ENCODE peak calls at places on chromosomes 13 and 19, in seven cellular contexts. Y is fibroblast of lung, P is stomach, A is HFF-Myc, S is progenitor cell of endocrine pancreas, F is GM10248, D is heart right ventricle. C is an unnamed sample.

GRCh38 chr19:41064974-41065569 is 23.2 kb upstream of the CYP2A13 start:
- DNase-seq in F (no peak), Y (peak), A (peak), D (no peak), P (no peak), S (no peak), C (no peak)

GRCh38 chr13:79477968-79478367 is 3.0 kb upstream of the NDFIP2 start:
- DNase-seq in S (no peak), Y (no peak), A (no peak), F (no peak), P (no peak), D (peak), C (no peak)

GRCh38 chr13:39515231-39515630 is 87.8 kb downstream of the LHFPL6 start:
- DNase-seq in P (no peak), F (no peak), S (no peak), D (no peak), A (no peak), Y (no peak), C (no peak)

GRCh38 chr19:51018745-51019543 is 565 bp downstream of the KLK10 start:
- DNase-seq in Y (no peak), A (no peak), P (peak), D (peak), S (no peak), F (no peak), C (no peak)

GRCh38 chr19:17393914-17394313 is at the start of gene CCDC194:
- DNase-seq in A (no peak), F (no peak), S (no peak), D (no peak), P (no peak), Y (no peak), C (no peak)

GRCh38 chr19:34353546-34353945 is 11.4 kb upstream of the GPI start:
- DNase-seq in Y (no peak), F (no peak), P (no peak), S (no peak), D (no peak), A (no peak), C (no peak)

GRCh38 chr13:30241537-30241936 is 65.8 kb downstream of the KATNAL1 start:
- DNase-seq in D (no peak), P (no peak), S (no peak), F (no peak), A (no peak), Y (no peak), C (peak)

GRCh38 chr13:44244288-44244687 is 129.3 kb upstream of the SERP2 start:
- DNase-seq in A (no peak), F (no peak), P (no peak), Y (peak), S (no peak), D (no peak), C (no peak)

GRCh38 chr13:109703250-109703649 is 83.1 kb downstream of the IRS2 start:
- DNase-seq in P (no peak), A (no peak), Y (no peak), S (no peak), D (no peak), F (no peak), C (no peak)

GRCh38 chr13:93289842-93290241 is 63.2 kb downstream of the GPC6 start:
- DNase-seq in S (no peak), A (no peak), F (no peak), P (no peak), D (no peak), Y (no peak), C (no peak)

GRCh38 chr13:103815619-103816018 is 749.4 kb upstream of the SLC10A2 start:
- DNase-seq in P (no peak), D (no peak), S (no peak), Y (no peak), F (no peak), A (no peak), C (no peak)

GRCh38 chr19:1183543-1184172 is 9.6 kb upstream of the SBNO2 start:
- DNase-seq in Y (no peak), F (peak), A (no peak), P (peak), S (no peak), D (no peak), C (peak)

GRCh38 chr13:113589251-113589960 is 4.9 kb downstream of the TFDP1 start:
- DNase-seq in F (peak), P (peak), S (no peak), D (peak), Y (no peak), A (no peak), C (no peak)

GRCh38 chr13:24150613-24151012 is 9.9 kb upstream of the SPATA13 start:
- DNase-seq in S (no peak), D (no peak), Y (no peak), P (no peak), A (no peak), F (no peak), C (no peak)

GRCh38 chr13:83151308-83151660 is 731.0 kb downstream of the SLITRK1 start:
- DNase-seq in D (no peak), Y (peak), A (no peak), P (no peak), F (no peak), S (no peak), C (no peak)

GRCh38 chr19:55633866-55634265 is 6.9 kb upstream of the ZNF580 start:
- DNase-seq in S (no peak), F (no peak), D (no peak), P (no peak), Y (no peak), A (no peak), C (no peak)

GRCh38 chr19:31347356-31347755 is 1.9 kb downstream of the TSHZ3 start:
- DNase-seq in S (no peak), P (no peak), D (no peak), Y (no peak), F (no peak), A (no peak), C (no peak)

GRCh38 chr13:43273362-43273761 is 250.0 kb downstream of the DNAJC15 start:
- DNase-seq in S (no peak), F (no peak), A (no peak), P (no peak), Y (no peak), D (no peak), C (no peak)

GRCh38 chr13:47117268-47117667 is 220.4 kb upstream of the HTR2A start:
- DNase-seq in D (no peak), S (no peak), Y (peak), F (no peak), P (no peak), A (peak), C (no peak)

GRCh38 chr13:35979378-35979911 is 151.7 kb downstream of the DCLK1 start:
- DNase-seq in A (peak), D (peak), P (peak), Y (peak), F (no peak), S (no peak), C (no peak)

GRCh38 chr19:5534787-5535586 is 32.8 kb downstream of the TINCR start:
- DNase-seq in S (no peak), F (no peak), Y (peak), A (no peak), P (no peak), D (no peak), C (no peak)
- TF ChIP-seq CTCF in S (peak), F (peak), Y (peak), A (peak), P (no peak), D (peak), C (no peak)

GRCh38 chr19:18406749-18407148 is 9.3 kb upstream of the LRRC25 start:
- DNase-seq in D (no peak), A (no peak), S (no peak), P (no peak), Y (no peak), F (no peak), C (no peak)

GRCh38 chr19:18412610-18413239 is 6.5 kb upstream of the SSBP4 start:
- DNase-seq in P (no peak), Y (no peak), S (no peak), D (no peak), A (no peak), F (no peak), C (no peak)

DNA sequence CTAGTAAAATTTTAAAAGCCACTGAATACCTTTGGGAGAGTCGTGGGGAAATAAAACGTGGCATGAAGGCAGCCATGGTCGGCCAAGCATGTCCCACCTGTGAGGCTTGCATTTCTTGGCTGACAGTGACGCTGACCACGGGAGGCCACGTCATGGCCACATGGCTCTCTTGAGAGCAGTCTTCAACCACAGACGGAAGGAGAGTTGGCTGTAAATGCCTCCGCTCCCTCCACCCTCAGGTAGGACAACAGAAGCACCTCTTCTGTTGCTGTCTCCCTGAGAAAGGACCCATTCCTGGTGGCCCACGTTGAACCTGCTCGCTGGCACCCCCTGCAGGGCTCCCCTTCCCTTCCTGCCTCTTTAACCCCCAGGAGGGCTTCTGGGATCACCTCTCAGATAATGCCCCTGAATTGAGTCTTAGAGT is 10.6 kb upstream of the LRRC25 start:
- DNase-seq in F (peak), S (no peak), D (peak), P (peak), Y (no peak), A (no peak), C (peak)
- TF ChIP-seq CTCF in F (peak), S (peak), D (peak), P (peak), Y (peak), A (peak), C (peak)

DNA sequence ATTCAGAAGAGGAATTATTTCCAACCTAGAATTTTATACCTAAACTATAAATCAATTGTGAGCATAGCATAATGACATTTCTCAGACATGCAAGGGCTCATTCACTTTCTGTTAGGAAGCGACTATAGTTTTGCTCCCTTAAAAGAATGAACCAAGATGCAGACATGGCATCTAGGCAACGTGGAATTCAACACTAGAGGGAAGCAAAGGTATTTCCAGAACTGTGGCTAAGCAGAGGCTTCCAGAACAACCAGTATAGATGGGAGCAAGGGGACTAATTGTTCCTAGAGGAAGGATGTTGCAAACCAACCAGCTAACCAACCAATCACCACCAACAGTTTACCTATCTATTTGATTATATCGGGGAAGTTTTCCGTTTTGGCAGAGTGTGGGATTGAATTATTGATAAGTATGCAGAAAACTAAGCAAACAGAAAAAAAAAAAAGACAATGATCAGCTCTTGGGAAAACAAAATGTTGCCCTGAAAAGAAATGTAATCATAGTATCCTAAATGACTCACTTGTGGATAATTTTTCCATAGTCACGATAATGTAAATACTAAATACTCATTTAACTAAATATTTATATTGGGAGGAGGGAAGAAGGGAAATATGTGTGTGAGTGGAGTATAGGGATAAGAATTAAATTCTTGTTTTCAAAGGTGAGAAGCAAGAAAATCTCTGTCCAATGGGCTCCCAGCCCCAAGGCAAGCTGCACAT is 21.1 kb downstream of the ARL11 start:
- DNase-seq in A (no peak), Y (peak), P (no peak), D (no peak), S (no peak), F (no peak), C (no peak)
- TF ChIP-seq CTCF in A (peak), Y (peak), P (no peak), D (peak), S (peak), F (no peak), C (no peak)

GRCh38 chr19:15418112-15418587 is 638 bp downstream of the AKAP8L start:
- DNase-seq in F (no peak), P (no peak), D (no peak), A (no peak), Y (peak), S (no peak), C (no peak)

GRCh38 chr19:15418588-15419412 is at the start of gene AKAP8L:
- DNase-seq in S (peak), F (peak), D (peak), P (peak), A (peak), Y (peak), C (peak)

GRCh38 chr19:15417699-15418098 is 1.1 kb downstream of the AKAP8L start:
- DNase-seq in Y (no peak), F (no peak), D (no peak), S (no peak), A (no peak), P (no peak), C (no peak)

GRCh38 chr19:15412832-15413231 is 6.0 kb downstream of the AKAP8L start:
- DNase-seq in S (no peak), P (no peak), Y (peak), A (no peak), F (no peak), D (no peak), C (no peak)
- TF ChIP-seq CTCF in S (no peak), P (no peak), Y (no peak), A (no peak), F (no peak), D (no peak), C (no peak)

GRCh38 chr19:42392165-42392564 is 2.1 kb upstream of the CNFN start:
- DNase-seq in S (no peak), F (no peak), Y (no peak), A (no peak), D (no peak), P (no peak), C (no peak)
- TF ChIP-seq CTCF in S (no peak), F (no peak), Y (no peak), A (no peak), D (no peak), P (no peak), C (no peak)

DNA sequence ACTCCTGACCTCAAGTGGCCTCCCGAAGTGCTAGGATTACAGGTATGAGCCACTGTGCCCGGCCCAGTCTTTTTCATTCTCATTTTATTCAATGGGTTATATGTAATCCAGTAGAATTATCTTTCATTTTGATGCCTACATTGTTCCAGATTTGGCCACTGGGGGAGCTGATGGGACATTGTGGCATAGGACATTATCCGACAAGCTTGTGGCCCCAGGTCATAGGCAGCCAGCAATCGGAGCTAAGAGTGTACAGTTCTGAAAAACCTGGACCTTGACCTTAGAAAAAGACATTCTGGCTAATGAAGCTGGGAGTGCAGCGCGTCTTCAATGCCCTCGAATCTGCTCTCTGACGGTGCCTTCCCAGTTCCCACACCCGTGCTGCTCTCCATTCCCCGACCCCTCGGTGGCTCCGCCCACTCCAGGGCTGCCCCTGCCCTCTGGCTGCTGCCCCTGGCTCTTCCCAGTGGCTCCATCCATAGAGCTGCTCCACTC is 108.7 kb downstream of the TEX29 start:
- DNase-seq in S (peak), A (peak), Y (peak), P (no peak), F (peak), D (no peak), C (peak)
- TF ChIP-seq CTCF in S (peak), A (peak), Y (peak), P (peak), F (peak), D (peak), C (peak)

GRCh38 chr13:107251321-107251720 is 683.4 kb upstream of the ARGLU1 start:
- DNase-seq in P (no peak), S (no peak), D (no peak), Y (no peak), F (no peak), A (no peak), C (no peak)

GRCh38 chr13:107250626-107251025 is 682.7 kb upstream of the ARGLU1 start:
- DNase-seq in F (no peak), A (no peak), Y (no peak), P (no peak), S (no peak), D (no peak), C (no peak)

GRCh38 chr13:107252021-107252420 is 684.1 kb upstream of the ARGLU1 start:
- DNase-seq in A (no peak), D (no peak), S (no peak), F (no peak), P (no peak), Y (no peak), C (no peak)

GRCh38 chr13:107252428-107252827 is 684.5 kb upstream of the ARGLU1 start:
- DNase-seq in A (no peak), S (no peak), F (no peak), D (no peak), Y (no peak), P (no peak), C (no peak)

GRCh38 chr13:107254392-107254791 is 686.5 kb upstream of the ARGLU1 start:
- DNase-seq in S (no peak), F (no peak), A (no peak), P (no peak), D (no peak), Y (no peak), C (no peak)
- TF ChIP-seq CTCF in S (no peak), F (no peak), A (no peak), P (no peak), D (no peak), Y (no peak), C (no peak)

GRCh38 chr13:59497845-59498244 is 665.9 kb downstream of the DIAPH3 start:
- DNase-seq in Y (no peak), P (no peak), D (no peak), F (no peak), S (no peak), A (no peak), C (no peak)
- TF ChIP-seq CTCF in Y (no peak), P (no peak), D (no peak), F (no peak), S (no peak), A (no peak), C (no peak)

GRCh38 chr19:42315024-42315423 is 1.9 kb downstream of the TMEM145 start:
- DNase-seq in Y (no peak), A (no peak), D (no peak), P (no peak), S (no peak), F (no peak), C (no peak)

GRCh38 chr19:42311612-42312160 is 1.4 kb upstream of the TMEM145 start:
- DNase-seq in F (no peak), P (no peak), A (no peak), Y (no peak), D (no peak), S (no peak), C (no peak)

GRCh38 chr19:42312370-42312769 is 739 bp upstream of the TMEM145 start:
- DNase-seq in Y (no peak), A (no peak), S (no peak), D (no peak), P (no peak), F (no peak), C (no peak)

GRCh38 chr19:42313840-42314755 is 989 bp downstream of the TMEM145 start:
- DNase-seq in S (no peak), P (no peak), F (no peak), A (no peak), D (no peak), Y (no peak), C (no peak)

DNA sequence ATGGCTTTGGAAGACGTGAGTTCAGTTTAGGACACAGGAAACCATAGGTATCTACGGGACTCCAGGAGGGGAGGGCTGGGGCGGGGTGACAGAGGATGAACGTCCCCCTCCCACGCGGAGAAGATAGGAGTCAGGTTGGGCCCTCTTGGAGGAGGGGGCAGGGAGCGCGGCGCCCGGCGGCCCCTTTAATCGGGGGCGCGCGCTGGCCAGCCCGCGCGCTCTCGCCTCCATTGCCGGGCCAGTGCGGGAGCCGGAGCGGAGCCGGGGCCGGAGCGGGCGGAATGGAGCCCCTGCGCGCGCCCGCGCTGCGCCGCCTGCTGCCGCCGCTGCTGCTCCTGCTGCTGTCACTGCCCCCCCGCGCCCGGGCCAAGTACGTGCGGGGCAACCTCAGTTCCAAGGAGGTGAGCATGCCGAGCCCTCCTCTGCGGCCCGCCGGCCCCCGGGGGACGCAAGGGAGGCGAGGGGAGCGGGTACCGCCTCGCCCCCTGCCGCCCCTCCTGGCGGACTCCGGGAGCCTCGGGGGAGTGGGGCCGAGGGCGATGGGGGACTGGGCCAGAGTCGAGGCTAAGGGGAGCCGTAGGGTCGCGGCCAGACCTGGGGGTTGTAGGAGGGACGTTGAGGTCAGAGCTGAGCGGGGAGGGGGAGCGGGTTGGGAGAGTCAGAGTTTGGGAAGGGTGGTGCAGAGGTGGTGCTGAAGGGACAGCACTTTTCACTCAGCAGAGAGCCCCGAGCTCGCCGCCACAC is at the start of gene TMEM145:
- DNase-seq in P (peak), S (peak), F (peak), A (no peak), Y (peak), D (no peak), C (peak)
- TF ChIP-seq CTCF in P (no peak), S (peak), F (peak), A (no peak), Y (no peak), D (no peak), C (no peak)

DNA sequence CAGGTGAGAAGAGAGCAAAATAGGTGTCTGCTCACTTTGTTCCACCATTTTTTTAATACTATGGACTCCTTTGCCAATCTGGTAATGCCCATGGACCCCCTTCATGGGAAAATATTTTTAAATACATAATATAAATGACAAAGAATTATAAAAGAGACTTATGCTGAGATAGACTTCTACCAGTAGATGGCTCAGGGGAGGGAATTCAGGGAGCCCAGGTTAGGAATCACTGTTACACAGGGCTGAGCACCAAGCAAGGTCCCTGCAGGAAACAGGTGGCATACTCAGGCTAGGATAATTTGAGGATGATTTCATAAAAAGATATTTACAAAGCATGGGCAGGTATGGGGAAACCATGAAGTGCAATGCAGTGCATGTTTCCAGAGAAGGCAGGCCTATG is 525.9 kb downstream of the FGF9 start:
- DNase-seq in D (no peak), F (no peak), P (no peak), A (no peak), S (no peak), Y (no peak), C (no peak)
- TF ChIP-seq CTCF in D (peak), F (no peak), P (no peak), A (no peak), S (no peak), Y (no peak), C (no peak)

C was measured in GM20000.